ENCODE peak calls at places on chromosomes 7 and 10, in four cellular contexts. One of them, this sample, is unnamed.

GRCh38 chr10:68900427-68901105 is 549 bp upstream of the DDX50 start:
- DNase-seq in activated T-helper 9 cell treated with anti-CD3 and anti-CD28 coated beads, Interleukin-2, amount 50 U/mL, for 16 hours: no peak
- DNase-seq in IMR-90: peak; percentile 69
- DNase-seq in HuH-7.5: peak; percentile 25
- DNase-seq in this sample: peak; percentile 70

GRCh38 chr10:84308481-84309304 is 19.7 kb upstream of the CCSER2 start:
- DNase-seq in IMR-90: peak; percentile 92
- DNase-seq in HuH-7.5: no peak
- DNase-seq in activated T-helper 9 cell treated with anti-CD3 and anti-CD28 coated beads, Interleukin-2, amount 50 U/mL, for 16 hours: no peak
- DNase-seq in this sample: peak; percentile 72

GRCh38 chr7:43513236-43513635 is 69.7 kb upstream of the STK17A start:
- DNase-seq in activated T-helper 9 cell treated with anti-CD3 and anti-CD28 coated beads, Interleukin-2, amount 50 U/mL, for 16 hours: no peak
- DNase-seq in IMR-90: no peak
- DNase-seq in HuH-7.5: no peak
- DNase-seq in this sample: peak; percentile 91

GRCh38 chr10:6580279-6581029 is 378 bp upstream of the PRKCQ start:
- DNase-seq in IMR-90: peak; percentile 47
- DNase-seq in activated T-helper 9 cell treated with anti-CD3 and anti-CD28 coated beads, Interleukin-2, amount 50 U/mL, for 16 hours: peak; percentile 83
- DNase-seq in HuH-7.5: peak; percentile 39
- DNase-seq in this sample: no peak

GRCh38 chr10:117249493-117250093 is 8.7 kb downstream of the SLC18A2 start:
- DNase-seq in HuH-7.5: no peak
- DNase-seq in IMR-90: no peak
- DNase-seq in activated T-helper 9 cell treated with anti-CD3 and anti-CD28 coated beads, Interleukin-2, amount 50 U/mL, for 16 hours: no peak
- DNase-seq in this sample: no peak

GRCh38 chr10:33600381-33600780 is 265.9 kb upstream of the NRP1 start:
- DNase-seq in activated T-helper 9 cell treated with anti-CD3 and anti-CD28 coated beads, Interleukin-2, amount 50 U/mL, for 16 hours: no peak
- DNase-seq in IMR-90: peak; percentile 49
- DNase-seq in HuH-7.5: no peak
- DNase-seq in this sample: no peak

GRCh38 chr7:138170298-138170697 is 94.0 kb downstream of the AKR1D1 start:
- DNase-seq in IMR-90: no peak
- DNase-seq in HuH-7.5: no peak
- DNase-seq in activated T-helper 9 cell treated with anti-CD3 and anti-CD28 coated beads, Interleukin-2, amount 50 U/mL, for 16 hours: no peak
- DNase-seq in this sample: no peak

GRCh38 chr7:104327963-104328307 is 468 bp upstream of the LHFPL3 start:
- DNase-seq in activated T-helper 9 cell treated with anti-CD3 and anti-CD28 coated beads, Interleukin-2, amount 50 U/mL, for 16 hours: no peak
- DNase-seq in IMR-90: no peak
- DNase-seq in HuH-7.5: no peak
- DNase-seq in this sample: no peak

GRCh38 chr10:7703140-7703539 is at the start of gene ITIH2:
- DNase-seq in IMR-90: no peak
- DNase-seq in HuH-7.5: no peak
- DNase-seq in activated T-helper 9 cell treated with anti-CD3 and anti-CD28 coated beads, Interleukin-2, amount 50 U/mL, for 16 hours: no peak
- DNase-seq in this sample: no peak

GRCh38 chr7:140084972-140085371 is 22.2 kb upstream of the PARP12 start:
- DNase-seq in activated T-helper 9 cell treated with anti-CD3 and anti-CD28 coated beads, Interleukin-2, amount 50 U/mL, for 16 hours: peak; percentile 27
- DNase-seq in HuH-7.5: no peak
- DNase-seq in IMR-90: no peak
- DNase-seq in this sample: no peak

GRCh38 chr10:68666280-68666760 is 54.7 kb upstream of the CCAR1 start:
- DNase-seq in IMR-90: peak; percentile 95
- DNase-seq in activated T-helper 9 cell treated with anti-CD3 and anti-CD28 coated beads, Interleukin-2, amount 50 U/mL, for 16 hours: no peak
- DNase-seq in HuH-7.5: no peak
- DNase-seq in this sample: no peak

GRCh38 chr10:33566001-33566400 is 231.5 kb upstream of the NRP1 start:
- DNase-seq in IMR-90: no peak
- DNase-seq in activated T-helper 9 cell treated with anti-CD3 and anti-CD28 coated beads, Interleukin-2, amount 50 U/mL, for 16 hours: no peak
- DNase-seq in HuH-7.5: no peak
- DNase-seq in this sample: no peak

GRCh38 chr7:133186060-133186459 is 66.8 kb upstream of the EXOC4 start:
- DNase-seq in IMR-90: no peak
- DNase-seq in HuH-7.5: no peak
- DNase-seq in activated T-helper 9 cell treated with anti-CD3 and anti-CD28 coated beads, Interleukin-2, amount 50 U/mL, for 16 hours: no peak
- DNase-seq in this sample: no peak

GRCh38 chr10:102673235-102673634 is 29.0 kb downstream of the TRIM8 start:
- DNase-seq in activated T-helper 9 cell treated with anti-CD3 and anti-CD28 coated beads, Interleukin-2, amount 50 U/mL, for 16 hours: no peak
- DNase-seq in HuH-7.5: no peak
- DNase-seq in IMR-90: no peak
- DNase-seq in this sample: no peak

GRCh38 chr10:73873843-73874215 is 526 bp downstream of the CAMK2G start:
- DNase-seq in activated T-helper 9 cell treated with anti-CD3 and anti-CD28 coated beads, Interleukin-2, amount 50 U/mL, for 16 hours: no peak
- DNase-seq in HuH-7.5: no peak
- DNase-seq in IMR-90: no peak
- DNase-seq in this sample: no peak

GRCh38 chr7:123674399-123675091 is 18.9 kb downstream of the LMOD2 start:
- DNase-seq in IMR-90: peak; percentile 13
- DNase-seq in HuH-7.5: no peak
- DNase-seq in activated T-helper 9 cell treated with anti-CD3 and anti-CD28 coated beads, Interleukin-2, amount 50 U/mL, for 16 hours: no peak
- DNase-seq in this sample: no peak

GRCh38 chr7:94050046-94050445 is 45.9 kb upstream of the BET1 start:
- DNase-seq in activated T-helper 9 cell treated with anti-CD3 and anti-CD28 coated beads, Interleukin-2, amount 50 U/mL, for 16 hours: no peak
- DNase-seq in HuH-7.5: no peak
- DNase-seq in IMR-90: no peak
- DNase-seq in this sample: no peak

GRCh38 chr7:157606140-157606539 is 269.3 kb downstream of the DNAJB6 start:
- DNase-seq in HuH-7.5: no peak
- DNase-seq in IMR-90: no peak
- DNase-seq in activated T-helper 9 cell treated with anti-CD3 and anti-CD28 coated beads, Interleukin-2, amount 50 U/mL, for 16 hours: no peak
- DNase-seq in this sample: no peak

GRCh38 chr10:124450010-124450782 is at the start of gene NKX1-2:
- DNase-seq in activated T-helper 9 cell treated with anti-CD3 and anti-CD28 coated beads, Interleukin-2, amount 50 U/mL, for 16 hours: no peak
- DNase-seq in IMR-90: no peak
- DNase-seq in HuH-7.5: no peak
- DNase-seq in this sample: no peak

GRCh38 chr10:30433286-30433778 is 652 bp upstream of the MAP3K8 start:
- DNase-seq in activated T-helper 9 cell treated with anti-CD3 and anti-CD28 coated beads, Interleukin-2, amount 50 U/mL, for 16 hours: peak; percentile 25
- DNase-seq in IMR-90: peak; percentile 67
- DNase-seq in HuH-7.5: peak; percentile 45
- DNase-seq in this sample: no peak

GRCh38 chr7:114413741-114414140 is 874 bp upstream of the FOXP2 start:
- DNase-seq in HuH-7.5: no peak
- DNase-seq in IMR-90: no peak
- DNase-seq in activated T-helper 9 cell treated with anti-CD3 and anti-CD28 coated beads, Interleukin-2, amount 50 U/mL, for 16 hours: no peak
- DNase-seq in this sample: no peak

GRCh38 chr7:22884911-22885823 is 62.5 kb upstream of the TOMM7 start:
- DNase-seq in activated T-helper 9 cell treated with anti-CD3 and anti-CD28 coated beads, Interleukin-2, amount 50 U/mL, for 16 hours: no peak
- DNase-seq in IMR-90: peak; percentile 33
- DNase-seq in HuH-7.5: no peak
- DNase-seq in this sample: no peak

GRCh38 chr10:103839513-103839864 is 15.9 kb downstream of the SH3PXD2A start:
- DNase-seq in HuH-7.5: no peak
- DNase-seq in activated T-helper 9 cell treated with anti-CD3 and anti-CD28 coated beads, Interleukin-2, amount 50 U/mL, for 16 hours: no peak
- DNase-seq in IMR-90: no peak
- DNase-seq in this sample: no peak

GRCh38 chr7:927031-927671 is 27.3 kb downstream of the ADAP1 start:
- DNase-seq in activated T-helper 9 cell treated with anti-CD3 and anti-CD28 coated beads, Interleukin-2, amount 50 U/mL, for 16 hours: no peak
- DNase-seq in HuH-7.5: no peak
- DNase-seq in IMR-90: no peak
- DNase-seq in this sample: no peak

GRCh38 chr7:93758621-93759020 is 131.9 kb downstream of the TFPI2 start:
- DNase-seq in activated T-helper 9 cell treated with anti-CD3 and anti-CD28 coated beads, Interleukin-2, amount 50 U/mL, for 16 hours: no peak
- DNase-seq in HuH-7.5: no peak
- DNase-seq in IMR-90: no peak
- DNase-seq in this sample: no peak

GRCh38 chr10:44862006-44862751 is 49.0 kb upstream of the TMEM72 start:
- DNase-seq in IMR-90: no peak
- DNase-seq in activated T-helper 9 cell treated with anti-CD3 and anti-CD28 coated beads, Interleukin-2, amount 50 U/mL, for 16 hours: no peak
- DNase-seq in HuH-7.5: no peak
- DNase-seq in this sample: no peak

GRCh38 chr10:80205478-80206276 is at the start of gene ANXA11:
- DNase-seq in activated T-helper 9 cell treated with anti-CD3 and anti-CD28 coated beads, Interleukin-2, amount 50 U/mL, for 16 hours: peak; percentile 77
- DNase-seq in IMR-90: peak; percentile 54
- DNase-seq in HuH-7.5: peak; percentile 67
- DNase-seq in this sample: peak; percentile 72

GRCh38 chr10:21334891-21335696 is 190.4 kb downstream of the SKIDA1 start:
- DNase-seq in HuH-7.5: no peak
- DNase-seq in IMR-90: peak; percentile 90
- DNase-seq in activated T-helper 9 cell treated with anti-CD3 and anti-CD28 coated beads, Interleukin-2, amount 50 U/mL, for 16 hours: no peak
- DNase-seq in this sample: no peak

GRCh38 chr7:65251851-65252620 is 121.6 kb upstream of the ZNF92 start:
- DNase-seq in IMR-90: peak; percentile 19
- DNase-seq in HuH-7.5: peak; percentile 81
- DNase-seq in activated T-helper 9 cell treated with anti-CD3 and anti-CD28 coated beads, Interleukin-2, amount 50 U/mL, for 16 hours: peak; percentile 24
- DNase-seq in this sample: peak; percentile 64

GRCh38 chr10:71213761-71214440 is 1.5 kb downstream of the UNC5B start:
- DNase-seq in IMR-90: peak; percentile 80
- DNase-seq in HuH-7.5: no peak
- DNase-seq in activated T-helper 9 cell treated with anti-CD3 and anti-CD28 coated beads, Interleukin-2, amount 50 U/mL, for 16 hours: no peak
- DNase-seq in this sample: no peak